ENCODE peak calls at places on chromosomes 16 and 17, in nine cellular contexts. D is psoas muscle, E is A673, I is fibroblast of lung, C is foreskin keratinocyte, J is pancreas, K is keratinocyte, P is cardiac muscle cell, G is OCI-LY7. M is an unnamed sample.

GRCh38 chr16:49395021-49395420 is 21.4 kb downstream of the C16orf78 start:
- DNase-seq in D (no peak), E (no peak), I (no peak), C (no peak), J (no peak), K (no peak), P (no peak), G (no peak), M (no peak)

GRCh38 chr16:50234771-50235556 is 31.4 kb upstream of the ADCY7 start:
- DNase-seq in D (no peak), E (no peak), I (peak; percentile 79), C (peak; percentile 64), J (no peak), K (no peak), P (no peak), G (no peak), M (peak; percentile 47)

GRCh38 chr17:66275651-66276050 is 26.8 kb upstream of the PRKCA start:
- DNase-seq in D (no peak), E (peak; percentile 81), I (peak; percentile 98), C (peak; percentile 90), J (no peak), K (peak; percentile 74), P (no peak), G (no peak), M (peak; percentile 99)

GRCh38 chr17:6163632-6164319 is 93.6 kb downstream of the WSCD1 start:
- DNase-seq in D (peak; percentile 34), E (peak; percentile 48), I (peak; percentile 35), C (no peak), J (no peak), K (no peak), P (peak; percentile 15), G (no peak), M (no peak)

GRCh38 chr17:2898255-2898926 is 102.2 kb downstream of the RAP1GAP2 start:
- DNase-seq in D (no peak), E (no peak), I (no peak), C (no peak), J (peak; percentile 88), K (no peak), P (no peak), G (no peak), M (no peak)

GRCh38 chr16:9895817-9896216 is 286.4 kb downstream of the GRIN2A start:
- DNase-seq in D (no peak), E (no peak), I (no peak), C (no peak), J (no peak), K (no peak), P (no peak), G (no peak), M (no peak)

GRCh38 chr16:75250089-75250808 is 1.2 kb downstream of the BCAR1 start:
- DNase-seq in D (peak; percentile 41), E (no peak), I (no peak), C (no peak), J (peak; percentile 93), K (no peak), P (no peak), G (no peak), M (no peak)

GRCh38 chr17:39193346-39193745 is 4.1 kb downstream of the CACNB1 start:
- DNase-seq in D (peak; percentile 72), E (no peak), I (no peak), C (no peak), J (no peak), K (no peak), P (no peak), G (no peak), M (no peak)

GRCh38 chr17:4548721-4549531 is 6.3 kb downstream of the MYBBP1A start:
- DNase-seq in D (no peak), E (no peak), I (peak; percentile 18), C (peak; percentile 92), J (peak; percentile 54), K (no peak), P (no peak), G (no peak), M (no peak)

GRCh38 chr16:8627456-8627855 is 6.0 kb downstream of the METTL22 start:
- DNase-seq in D (no peak), E (no peak), I (no peak), C (no peak), J (no peak), K (no peak), P (no peak), G (no peak), M (no peak)

GRCh38 chr17:34703533-34703932 is 124.2 kb downstream of the TMEM132E start:
- DNase-seq in D (no peak), E (peak; percentile 48), I (peak; percentile 19), C (no peak), J (no peak), K (no peak), P (peak; percentile 92), G (peak; percentile 46), M (no peak)

GRCh38 chr17:19651461-19652238 is 3.1 kb downstream of the ALDH3A2 start:
- DNase-seq in D (no peak), E (peak; percentile 74), I (no peak), C (peak; percentile 40), J (no peak), K (no peak), P (no peak), G (no peak), M (no peak)

GRCh38 chr17:22138861-22139469 is 446.6 kb downstream of the KCNJ18 start:
- DNase-seq in D (no peak), E (no peak), I (no peak), C (no peak), J (no peak), K (no peak), P (no peak), G (no peak), M (no peak)

GRCh38 chr17:34998205-34998604 is 17.9 kb downstream of the LIG3 start:
- DNase-seq in D (peak; percentile 68), E (peak; percentile 70), I (peak; percentile 60), C (peak; percentile 29), J (peak; percentile 84), K (no peak), P (peak; percentile 64), G (peak; percentile 63), M (peak; percentile 52)

GRCh38 chr16:28589930-28590329 is 6.9 kb downstream of the SULT1A2 start:
- DNase-seq in D (no peak), E (no peak), I (no peak), C (no peak), J (peak; percentile 43), K (no peak), P (no peak), G (no peak), M (no peak)

GRCh38 chr17:65182233-65182632 is 45.1 kb downstream of the RGS9 start:
- DNase-seq in D (no peak), E (no peak), I (no peak), C (no peak), J (no peak), K (no peak), P (no peak), G (peak; percentile 65), M (no peak)

GRCh38 chr16:24151482-24151939 is 104.6 kb upstream of the CACNG3 start:
- DNase-seq in D (no peak), E (peak; percentile 92), I (peak; percentile 85), C (no peak), J (no peak), K (no peak), P (peak; percentile 17), G (no peak), M (no peak)

GRCh38 chr17:81052199-81052997 is 17.4 kb downstream of the BAIAP2 start:
- DNase-seq in D (no peak), E (no peak), I (peak; percentile 50), C (no peak), J (no peak), K (no peak), P (no peak), G (no peak), M (no peak)

DNA sequence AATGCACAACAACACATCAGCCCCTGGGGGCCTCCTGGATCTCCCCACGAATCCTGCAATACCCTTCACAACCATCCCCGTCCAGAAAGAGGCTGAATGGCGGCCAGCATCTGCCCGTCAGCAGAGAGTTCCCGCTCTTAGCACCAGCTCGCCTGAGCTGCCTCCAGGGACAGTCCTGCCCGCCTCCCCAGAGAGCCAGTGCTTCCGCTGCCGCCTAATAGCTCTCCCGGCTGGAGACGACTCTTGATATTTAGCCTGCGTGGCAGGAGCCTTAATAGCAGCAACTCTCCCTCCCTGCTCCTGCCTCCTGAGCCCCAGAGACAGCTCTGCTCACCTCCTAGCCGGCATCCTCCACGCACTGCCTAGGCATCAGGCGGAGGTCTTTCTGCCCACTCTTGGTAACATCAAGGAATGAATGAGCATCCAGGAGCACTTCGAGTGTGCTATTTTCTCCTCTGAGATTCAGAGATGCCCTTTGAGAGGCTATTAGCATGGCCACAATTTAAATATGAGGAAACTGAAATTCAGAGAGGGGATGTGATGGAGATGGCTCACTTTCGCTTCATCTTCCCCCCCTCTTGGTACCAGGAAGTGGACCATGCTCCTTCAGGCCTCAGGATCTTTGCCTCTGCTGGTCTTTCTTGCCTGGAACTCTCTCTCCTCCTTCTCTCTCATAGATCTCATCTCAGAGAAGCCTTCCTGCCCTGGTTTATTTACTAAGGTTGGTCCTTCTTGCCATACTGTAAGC is 67.9 kb downstream of the RAI1 start:
- DNase-seq in D (no peak), E (peak; percentile 90), I (no peak), C (no peak), J (peak; percentile 66), K (no peak), P (no peak), G (peak; percentile 61), M (no peak)
- TF ChIP-seq CTCF in D (no peak), E (no peak), I (no peak), C (no peak), J (no peak), K (no peak), P (no peak), G (no peak), M (no peak)

DNA sequence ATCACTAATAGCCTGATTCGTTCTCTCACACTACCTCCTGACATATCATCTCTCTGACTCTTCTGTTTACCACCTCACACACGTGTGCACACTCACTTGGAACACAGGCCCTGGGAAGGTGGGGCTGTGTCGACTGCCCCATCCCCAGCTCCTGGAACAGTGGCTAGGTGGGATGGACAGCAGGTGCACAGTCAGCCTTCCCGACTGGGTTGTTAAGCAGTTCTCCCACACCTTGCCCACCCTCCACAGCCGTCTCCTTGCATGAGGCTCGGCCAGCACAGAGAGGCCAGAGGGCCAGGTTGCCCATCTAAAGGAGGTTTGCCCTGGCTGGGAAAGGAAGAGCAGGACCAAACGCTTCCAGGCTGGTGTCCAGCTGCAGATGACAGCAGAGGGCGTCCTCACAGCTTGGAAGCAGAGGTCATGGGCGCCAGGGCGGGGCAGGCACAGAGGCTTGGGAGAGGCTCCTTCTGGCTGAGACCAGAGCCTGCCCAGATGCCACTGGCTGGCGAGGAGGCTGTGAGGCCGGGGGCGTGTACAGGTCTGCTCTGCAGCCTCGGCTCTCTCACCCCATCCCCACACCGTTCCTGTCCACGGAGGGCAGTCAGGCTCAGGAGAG is 92.8 kb downstream of the AMFR start:
- DNase-seq in D (peak; percentile 76), E (no peak), I (peak; percentile 38), C (no peak), J (peak; percentile 63), K (no peak), P (peak; percentile 82), G (no peak), M (peak; percentile 75)
- TF ChIP-seq CTCF in D (peak; percentile 37), E (no peak), I (peak; percentile 22), C (peak; percentile 53), J (no peak), K (peak; percentile 25), P (peak; percentile 47), G (no peak), M (peak; percentile 79)

GRCh38 chr17:7435676-7436555 is 681 bp downstream of the TMEM102 start:
- DNase-seq in D (peak; percentile 52), E (peak; percentile 78), I (no peak), C (peak; percentile 35), J (peak; percentile 87), K (no peak), P (peak; percentile 46), G (peak; percentile 83), M (no peak)
- TF ChIP-seq CTCF in D (no peak), E (peak; percentile 35), I (no peak), C (peak; percentile 51), J (no peak), K (peak; percentile 21), P (peak; percentile 2), G (peak; percentile 78), M (peak; percentile 60)

GRCh38 chr17:78478757-78479297 is 98.4 kb downstream of the DNAH17 start:
- DNase-seq in D (no peak), E (no peak), I (no peak), C (no peak), J (no peak), K (no peak), P (no peak), G (no peak), M (no peak)
- TF ChIP-seq CTCF in D (no peak), E (no peak), I (no peak), C (no peak), J (no peak), K (no peak), P (no peak), G (no peak), M (no peak)

M was measured in HFFc6.